ENCODE peak calls at places on chromosomes 2 and 18, in nine cellular contexts. A is NCI-H1092 treated with DMSO at 0.1 percent for 48 hours; Z is posterior cingulate gyrus; V is C1 segment of cervical spinal cord; O is HFFc6; H is kidney epithelial cell; P is AG09309; B is stimulated activated CD4-positive, alpha-beta T cell treated with anti-CD3 and anti-CD28 coated beads, Interleukin-4, amount 100 ng/mL, for 1 hour; W is fibroblast of pulmonary artery. G is an unnamed sample.

GRCh38 chr2:37855283-37856041 is 69.6 kb upstream of the RMDN2 start:
- DNase-seq in V (no peak), O (no peak), A (no peak), H (no peak), P (no peak), B (no peak), W (peak), Z (no peak), G (no peak)

GRCh38 chr18:58091099-58091611 is 47.1 kb downstream of the NEDD4L start:
- DNase-seq in Z (no peak), P (no peak), A (no peak), H (peak), W (no peak), V (no peak), O (no peak), B (no peak), G (no peak)

GRCh38 chr2:10271946-10272345 is 30.8 kb upstream of the HPCAL1 start:
- DNase-seq in B (no peak), V (no peak), O (no peak), P (no peak), H (no peak), A (no peak), W (no peak), Z (no peak), G (no peak)

GRCh38 chr18:36186461-36187137 is 698 bp upstream of the MOCOS start:
- DNase-seq in A (no peak), H (no peak), V (peak), B (no peak), Z (no peak), O (no peak), W (no peak), P (no peak), G (peak)

GRCh38 chr2:55888941-55889340 is 34.6 kb downstream of the EFEMP1 start:
- DNase-seq in V (no peak), B (no peak), P (no peak), W (no peak), Z (no peak), H (no peak), O (peak), A (no peak), G (no peak)

GRCh38 chr2:25256486-25256875 is 85.2 kb downstream of the DNMT3A start:
- DNase-seq in W (no peak), H (no peak), O (no peak), A (no peak), B (no peak), Z (no peak), P (no peak), V (no peak), G (no peak)

GRCh38 chr2:239579524-239580198 is 178.8 kb upstream of the HDAC4 start:
- DNase-seq in V (no peak), H (no peak), P (no peak), O (no peak), A (no peak), B (no peak), W (no peak), Z (no peak), G (no peak)

GRCh38 chr18:76490040-76490439 is 5.0 kb downstream of the ZNF516 start:
- DNase-seq in V (no peak), P (no peak), B (no peak), A (no peak), Z (no peak), H (no peak), W (no peak), O (no peak), G (no peak)

GRCh38 chr2:113370478-113371091 is 66.9 kb upstream of the ZNG1B start:
- DNase-seq in H (peak), A (no peak), V (no peak), B (peak), Z (peak), P (peak), O (peak), W (peak), G (peak)

GRCh38 chr2:8575011-8575750 is 106.7 kb upstream of the ID2 start:
- DNase-seq in H (no peak), O (no peak), B (peak), A (no peak), P (peak), Z (peak), W (no peak), V (peak), G (no peak)

GRCh38 chr2:4354678-4355077 is 651.3 kb downstream of the DCDC2C start:
- DNase-seq in W (peak), H (no peak), A (no peak), B (no peak), P (no peak), V (no peak), Z (no peak), O (no peak), G (peak)

GRCh38 chr18:24023185-24023814 is 8.7 kb downstream of the TTC39C start:
- DNase-seq in V (no peak), P (no peak), B (no peak), W (no peak), A (no peak), O (no peak), H (no peak), Z (no peak), G (no peak)

GRCh38 chr2:195317533-195317932 is 339.5 kb upstream of the SLC39A10 start:
- DNase-seq in P (no peak), Z (no peak), A (no peak), W (no peak), O (no peak), V (no peak), H (no peak), B (no peak), G (no peak)

GRCh38 chr2:240052524-240052923 is 797 bp downstream of the OR6B3 start:
- DNase-seq in A (no peak), V (no peak), P (no peak), Z (no peak), B (no peak), H (no peak), W (no peak), O (no peak), G (no peak)

GRCh38 chr2:156329031-156329921 is 3.2 kb downstream of the NR4A2 start:
- DNase-seq in B (no peak), O (no peak), W (no peak), Z (no peak), V (no peak), H (no peak), P (no peak), A (no peak), G (no peak)

GRCh38 chr2:24208490-24208889 is 33.6 kb downstream of the FAM228A start:
- DNase-seq in P (no peak), B (no peak), A (no peak), H (no peak), V (no peak), O (no peak), W (no peak), Z (no peak), G (no peak)

GRCh38 chr2:12303181-12304030 is 413.3 kb upstream of the TRIB2 start:
- DNase-seq in A (no peak), W (peak), H (peak), B (no peak), P (peak), Z (no peak), O (peak), V (no peak), G (peak)

GRCh38 chr2:11669454-11670291 is at the start of gene NTSR2:
- DNase-seq in P (no peak), O (no peak), W (peak), H (no peak), A (no peak), B (peak), V (peak), Z (peak), G (no peak)

GRCh38 chr18:55706893-55707292 is 118.9 kb upstream of the TCF4 start:
- DNase-seq in A (no peak), V (no peak), O (peak), P (no peak), Z (no peak), W (peak), B (no peak), H (no peak), G (no peak)

GRCh38 chr18:56727399-56727798 is 76.2 kb downstream of the WDR7 start:
- DNase-seq in W (no peak), O (no peak), H (no peak), A (no peak), P (no peak), B (peak), Z (no peak), V (no peak), G (no peak)

GRCh38 chr2:137009953-137010352 is 244.6 kb downstream of the THSD7B start:
- DNase-seq in O (no peak), V (no peak), Z (no peak), P (no peak), A (no peak), B (no peak), W (no peak), H (no peak), G (no peak)

GRCh38 chr2:108925735-108926134 is 63.3 kb downstream of the EDAR start:
- DNase-seq in H (no peak), Z (no peak), O (no peak), A (no peak), B (no peak), P (no peak), W (no peak), V (no peak), G (no peak)

GRCh38 chr2:62306751-62307468 is 111.0 kb downstream of the B3GNT2 start:
- DNase-seq in Z (no peak), V (no peak), B (peak), W (peak), O (no peak), P (no peak), H (no peak), A (peak), G (no peak)

GRCh38 chr2:119758881-119759450 is 756 bp upstream of the PTPN4 start:
- DNase-seq in P (no peak), O (no peak), A (no peak), Z (no peak), B (no peak), H (no peak), V (no peak), W (no peak), G (no peak)

GRCh38 chr18:24000613-24001490 is 13.7 kb upstream of the TTC39C start:
- DNase-seq in V (no peak), H (no peak), O (no peak), Z (no peak), P (no peak), W (no peak), A (no peak), B (no peak), G (no peak)

GRCh38 chr2:13574831-13575230 is 858.1 kb downstream of the TRIB2 start:
- DNase-seq in B (no peak), P (no peak), A (no peak), H (no peak), W (no peak), Z (no peak), V (no peak), O (no peak), G (no peak)

GRCh38 chr2:65340898-65341681 is 91.3 kb downstream of the SPRED2 start:
- DNase-seq in W (no peak), O (no peak), B (no peak), A (no peak), Z (no peak), V (no peak), P (no peak), H (no peak), G (no peak)

GRCh38 chr18:48709371-48709770 is 170.5 kb downstream of the CTIF start:
- DNase-seq in V (no peak), B (no peak), A (no peak), Z (no peak), P (no peak), W (no peak), O (no peak), H (no peak), G (no peak)

GRCh38 chr2:30362468-30363081 is 84.5 kb upstream of the LCLAT1 start:
- DNase-seq in B (no peak), W (no peak), O (peak), P (no peak), H (peak), V (no peak), A (no peak), Z (no peak), G (no peak)

GRCh38 chr2:145324748-145325147 is 804.8 kb upstream of the ZEB2 start:
- DNase-seq in O (no peak), W (no peak), A (no peak), B (no peak), V (no peak), Z (no peak), H (no peak), P (no peak), G (no peak)

GRCh38 chr2:205706769-205707375 is 24.6 kb downstream of the NRP2 start:
- DNase-seq in B (peak), H (peak), V (peak), A (no peak), P (no peak), O (peak), Z (no peak), W (peak), G (no peak)

GRCh38 chr2:86821306-86821705 is 30.6 kb upstream of the CD8A start:
- DNase-seq in B (no peak), P (no peak), H (no peak), V (no peak), Z (no peak), W (no peak), A (no peak), O (no peak), G (no peak)

GRCh38 chr2:232927793-232928563 is 57.9 kb downstream of the SNORC start:
- DNase-seq in H (no peak), V (no peak), B (peak), P (no peak), O (no peak), A (peak), Z (no peak), W (no peak), G (peak)

GRCh38 chr2:229445501-229446294 is 174.6 kb upstream of the PID1 start:
- DNase-seq in V (peak), Z (peak), A (no peak), B (no peak), H (no peak), P (peak), W (peak), O (peak), G (no peak)

GRCh38 chr2:142040554-142040953 is 90.3 kb downstream of the LRP1B start:
- DNase-seq in W (no peak), A (no peak), B (no peak), P (no peak), V (no peak), Z (no peak), H (no peak), O (no peak), G (no peak)